ENCODE peak calls at places on chromosomes 2 and 18, in seven cellular contexts. One of them, this sample, is unnamed.

GRCh38 chr2:190843874-190844699 is 36.5 kb upstream of the GLS start:
- DNase-seq in ureter: no peak
- DNase-seq in skeletal muscle cell: no peak
- DNase-seq in NCI-H1694: no peak
- DNase-seq in T follicular helper cell: no peak
- DNase-seq in foreskin fibroblast: peak; percentile 52
- DNase-seq in NCI-H510A treated with DMSO at 0.1 percent for 48 hours: no peak
- DNase-seq in this sample: no peak

GRCh38 chr2:68907232-68907922 is 36.2 kb upstream of the BMP10 start:
- DNase-seq in ureter: no peak
- DNase-seq in skeletal muscle cell: no peak
- DNase-seq in NCI-H1694: no peak
- DNase-seq in T follicular helper cell: no peak
- DNase-seq in foreskin fibroblast: no peak
- DNase-seq in NCI-H510A treated with DMSO at 0.1 percent for 48 hours: no peak
- DNase-seq in this sample: no peak

GRCh38 chr2:17547737-17548136 is 7.2 kb downstream of the VSNL1 start:
- DNase-seq in ureter: no peak
- DNase-seq in skeletal muscle cell: no peak
- DNase-seq in NCI-H1694: no peak
- DNase-seq in T follicular helper cell: no peak
- DNase-seq in foreskin fibroblast: no peak
- DNase-seq in NCI-H510A treated with DMSO at 0.1 percent for 48 hours: no peak
- DNase-seq in this sample: no peak

GRCh38 chr2:176132397-176133086 is 3.0 kb downstream of the HOXD8 start:
- DNase-seq in ureter: peak; percentile 43
- DNase-seq in skeletal muscle cell: no peak
- DNase-seq in NCI-H1694: no peak
- DNase-seq in T follicular helper cell: no peak
- DNase-seq in foreskin fibroblast: peak; percentile 35
- DNase-seq in NCI-H510A treated with DMSO at 0.1 percent for 48 hours: no peak
- DNase-seq in this sample: no peak

GRCh38 chr18:65752625-65753325 is 2.0 kb downstream of the CDH7 start:
- DNase-seq in ureter: no peak
- DNase-seq in skeletal muscle cell: no peak
- DNase-seq in NCI-H1694: no peak
- DNase-seq in T follicular helper cell: no peak
- DNase-seq in foreskin fibroblast: no peak
- DNase-seq in NCI-H510A treated with DMSO at 0.1 percent for 48 hours: peak; percentile 66
- DNase-seq in this sample: no peak

GRCh38 chr2:238973038-238973772 is 125.3 kb downstream of the TWIST2 start:
- DNase-seq in ureter: no peak
- DNase-seq in skeletal muscle cell: no peak
- DNase-seq in NCI-H1694: no peak
- DNase-seq in T follicular helper cell: no peak
- DNase-seq in foreskin fibroblast: peak; percentile 60
- DNase-seq in NCI-H510A treated with DMSO at 0.1 percent for 48 hours: no peak
- DNase-seq in this sample: no peak

GRCh38 chr2:26758790-26759321 is 5.2 kb upstream of the SLC35F6 start:
- DNase-seq in ureter: no peak
- DNase-seq in skeletal muscle cell: no peak
- DNase-seq in NCI-H1694: no peak
- DNase-seq in T follicular helper cell: no peak
- DNase-seq in foreskin fibroblast: peak; percentile 41
- DNase-seq in NCI-H510A treated with DMSO at 0.1 percent for 48 hours: no peak
- DNase-seq in this sample: no peak

GRCh38 chr2:239489481-239489880 is 88.7 kb upstream of the HDAC4 start:
- DNase-seq in ureter: no peak
- DNase-seq in skeletal muscle cell: no peak
- DNase-seq in NCI-H1694: no peak
- DNase-seq in T follicular helper cell: no peak
- DNase-seq in foreskin fibroblast: no peak
- DNase-seq in NCI-H510A treated with DMSO at 0.1 percent for 48 hours: no peak
- DNase-seq in this sample: no peak

GRCh38 chr18:13643261-13643671 is 83.1 kb downstream of the FAM210A start:
- DNase-seq in ureter: no peak
- DNase-seq in skeletal muscle cell: no peak
- DNase-seq in NCI-H1694: no peak
- DNase-seq in T follicular helper cell: no peak
- DNase-seq in foreskin fibroblast: no peak
- DNase-seq in NCI-H510A treated with DMSO at 0.1 percent for 48 hours: no peak
- DNase-seq in this sample: no peak

GRCh38 chr2:170716851-170717598 is 1.9 kb downstream of the SP5 start:
- DNase-seq in ureter: no peak
- DNase-seq in skeletal muscle cell: no peak
- DNase-seq in NCI-H1694: no peak
- DNase-seq in T follicular helper cell: no peak
- DNase-seq in foreskin fibroblast: peak; percentile 76
- DNase-seq in NCI-H510A treated with DMSO at 0.1 percent for 48 hours: no peak
- DNase-seq in this sample: no peak

GRCh38 chr2:189393440-189394111 is 47.7 kb upstream of the WDR75 start:
- DNase-seq in ureter: no peak
- DNase-seq in skeletal muscle cell: peak; percentile 93
- DNase-seq in NCI-H1694: no peak
- DNase-seq in T follicular helper cell: no peak
- DNase-seq in foreskin fibroblast: peak; percentile 94
- DNase-seq in NCI-H510A treated with DMSO at 0.1 percent for 48 hours: no peak
- DNase-seq in this sample: peak; percentile 92

GRCh38 chr2:152183381-152184073 is 8.0 kb upstream of the STAM2 start:
- DNase-seq in ureter: no peak
- DNase-seq in skeletal muscle cell: no peak
- DNase-seq in NCI-H1694: no peak
- DNase-seq in T follicular helper cell: no peak
- DNase-seq in foreskin fibroblast: no peak
- DNase-seq in NCI-H510A treated with DMSO at 0.1 percent for 48 hours: no peak
- DNase-seq in this sample: no peak

This sample was measured in stromal cell of bone marrow.